ENCODE peak calls at places on chromosomes 6 and 20, in six cellular contexts. N, Y, H, C, W and V are unnamed samples. For H3K4me1, the result is how much of the 10 kb centered on the place peaks cover.

GRCh38 chr6:3965071-3965718 is 113.7 kb downstream of the FAM217A start:
- DNase-seq in W (no peak), Y (no peak), N (no peak), H (no peak), C (no peak), V (no peak)

GRCh38 chr6:42257063-42257462 is 39.4 kb upstream of the MRPS10 start:
- DNase-seq in H (no peak), N (no peak), C (no peak), W (no peak), Y (no peak), V (no peak)

GRCh38 chr6:97288188-97288587 is 5.2 kb upstream of the MMS22L start:
- DNase-seq in H (no peak), W (no peak), N (no peak), Y (no peak), C (no peak), V (no peak)

GRCh38 chr20:53941680-53942079 is 128.7 kb downstream of the BCAS1 start:
- DNase-seq in H (no peak), C (no peak), Y (no peak), N (no peak), W (no peak), V (no peak)

GRCh38 chr6:165231177-165231576 is 78.2 kb downstream of the C6orf118 start:
- DNase-seq in Y (no peak), N (no peak), H (no peak), C (no peak), W (no peak), V (no peak)

GRCh38 chr6:109393882-109394281 is 11.6 kb upstream of the CD164 start:
- DNase-seq in Y (no peak), H (no peak), N (no peak), W (no peak), C (no peak), V (no peak)

GRCh38 chr6:121885399-121886152 is 450.1 kb downstream of the GJA1 start:
- DNase-seq in H (no peak), C (no peak), Y (no peak), W (no peak), N (no peak), V (no peak)

GRCh38 chr20:3577366-3577765 is 85.8 kb downstream of the GFRA4 start:
- DNase-seq in Y (no peak), W (no peak), N (no peak), C (no peak), H (no peak), V (no peak)

GRCh38 chr6:160911949-160912348 is 79.6 kb upstream of the MAP3K4 start:
- DNase-seq in Y (no peak), W (no peak), C (no peak), H (no peak), N (no peak), V (no peak)

GRCh38 chr20:41380551-41381262 is 14.1 kb upstream of the EMILIN3 start:
- DNase-seq in Y (no peak), C (no peak), N (no peak), W (peak), H (no peak), V (no peak)

GRCh38 chr20:4190792-4191519 is 175.6 kb upstream of the RNF24 start:
- DNase-seq in W (peak), H (no peak), C (no peak), N (no peak), Y (no peak), V (no peak)

GRCh38 chr6:156866181-156866862 is 89.1 kb downstream of the ARID1B start:
- DNase-seq in Y (no peak), C (no peak), H (no peak), N (no peak), W (no peak), V (no peak)

GRCh38 chr6:34696189-34696738 is 303 bp downstream of the ILRUN start:
- DNase-seq in C (no peak), Y (peak), N (peak), H (no peak), W (no peak), V (no peak)

GRCh38 chr20:58401123-58401639 is 12.2 kb downstream of the VAPB start:
- DNase-seq in Y (no peak), H (no peak), W (no peak), N (no peak), C (no peak), V (no peak)

GRCh38 chr6:131163886-131164285 is 28.6 kb downstream of the AKAP7 start:
- DNase-seq in W (no peak), H (no peak), N (no peak), C (no peak), Y (no peak), V (no peak)

GRCh38 chr20:21100590-21101452 is 5.3 kb downstream of the LINC00237 start:
- DNase-seq in C (no peak), W (peak), N (no peak), Y (no peak), H (no peak), V (no peak)
- H3K4me1 ChIP-seq in C (under half), W (half or more), N (half or more), Y (half or more), H (under half), V (under half)

GRCh38 chr6:83192871-83193746 is at the start of the genes PGM3 and RWDD2A:
- DNase-seq in N (peak), C (peak), Y (peak), W (peak), H (peak), V (peak)

GRCh38 chr6:83193747-83194582 is 808 bp downstream of the RWDD2A start:
- DNase-seq in H (peak), N (no peak), W (peak), Y (peak), C (peak), V (no peak)

GRCh38 chr6:83199865-83200230 is 6.7 kb downstream of the RWDD2A start:
- DNase-seq in H (no peak), N (no peak), Y (no peak), W (no peak), C (no peak), V (no peak)

GRCh38 chr6:83199173-83199864 is 6.2 kb downstream of the RWDD2A start:
- DNase-seq in W (no peak), C (no peak), Y (no peak), N (no peak), H (no peak), V (no peak)

GRCh38 chr6:83198486-83199172 is 5.5 kb downstream of the RWDD2A start:
- DNase-seq in Y (no peak), N (no peak), W (no peak), C (no peak), H (no peak), V (no peak)
- TF ChIP-seq POLR2A in Y (no peak), N (no peak), W (no peak), C (no peak), H (no peak), V (no peak)

DNA sequence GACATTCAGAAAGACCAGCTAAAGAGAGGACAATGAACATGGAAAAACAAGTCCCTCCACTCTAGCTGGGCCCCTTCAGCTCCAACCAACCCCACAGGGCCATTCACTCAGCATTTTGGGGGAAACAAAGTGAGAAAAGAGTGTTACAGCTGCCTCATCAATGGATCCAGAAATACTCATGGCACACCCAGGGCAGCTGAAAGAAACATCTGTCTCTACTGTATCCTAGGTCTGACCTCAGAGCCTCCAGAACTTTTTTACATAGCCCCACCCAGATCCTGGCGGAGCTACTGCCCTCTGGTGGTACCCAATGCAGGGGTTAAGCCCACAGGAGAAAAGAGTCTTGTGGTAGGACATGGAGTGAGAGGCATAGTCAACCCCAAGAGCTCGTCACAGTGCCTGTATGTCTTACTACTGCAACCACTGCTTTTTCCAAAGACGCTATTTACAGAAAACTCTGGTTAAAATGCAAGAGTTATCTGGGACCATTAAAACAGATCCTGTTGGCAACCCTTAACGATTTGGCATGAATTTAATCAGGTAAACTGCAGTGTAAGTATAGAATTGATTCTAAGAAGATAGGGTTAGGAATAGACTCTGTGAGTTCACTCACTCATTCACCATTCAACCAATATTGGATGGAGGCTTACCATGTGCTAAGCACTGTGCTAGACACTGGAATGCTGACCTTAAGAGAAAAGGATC is 37.4 kb upstream of the FAM83C start:
- DNase-seq in H (no peak), Y (no peak), C (no peak), W (no peak), N (no peak), V (no peak)
- TF ChIP-seq CTCF in H (no peak), Y (peak), C (no peak), W (no peak), N (peak), V (no peak)

GRCh38 chr20:47815416-47815806 is 30.1 kb upstream of the SULF2 start:
- DNase-seq in W (no peak), C (no peak), H (no peak), N (no peak), Y (no peak), V (no peak)
- H3K4me1 ChIP-seq in W (under half), C (under half), H (under half), N (under half), Y (under half), V (under half)